ENCODE peak calls at places on chromosomes 4 and X, in nine cellular contexts. One of them, this sample, is unnamed.

GRCh38 chr4:25795566-25796454 is 67.0 kb downstream of the SEL1L3 start:
- DNase-seq in NCI-H1105 treated with DMSO at 0.1 percent for 48 hours: no peak
- DNase-seq in GM03348: peak; percentile 88
- DNase-seq in NCI-H1417 treated with DMSO at 0.1 percent for 48 hours: no peak
- DNase-seq in stimulated activated CD4-positive, alpha-beta T cell treated with anti-CD3 and anti-CD28 coated beads, Interleukin-2, amount 100 ng/mL, for 48 hours: no peak
- DNase-seq in WTC11: peak; percentile 64
- DNase-seq in Right ventricle myocardium inferior: no peak
- DNase-seq in MCF 10A: peak; percentile 28
- DNase-seq in A549: no peak
- DNase-seq in this sample: no peak

GRCh38 chr4:133147365-133147821 is 1.7 kb upstream of the PCDH10 start:
- DNase-seq in A549: no peak
- DNase-seq in WTC11: no peak
- DNase-seq in Right ventricle myocardium inferior: no peak
- DNase-seq in MCF 10A: no peak
- DNase-seq in NCI-H1105 treated with DMSO at 0.1 percent for 48 hours: peak; percentile 39
- DNase-seq in NCI-H1417 treated with DMSO at 0.1 percent for 48 hours: no peak
- DNase-seq in stimulated activated CD4-positive, alpha-beta T cell treated with anti-CD3 and anti-CD28 coated beads, Interleukin-2, amount 100 ng/mL, for 48 hours: no peak
- DNase-seq in GM03348: no peak
- DNase-seq in this sample: no peak

GRCh38 chr4:160319221-160319867 is 1216.5 kb downstream of the RAPGEF2 start:
- DNase-seq in A549: peak; percentile 73
- DNase-seq in GM03348: no peak
- DNase-seq in Right ventricle myocardium inferior: no peak
- DNase-seq in NCI-H1417 treated with DMSO at 0.1 percent for 48 hours: no peak
- DNase-seq in NCI-H1105 treated with DMSO at 0.1 percent for 48 hours: no peak
- DNase-seq in MCF 10A: peak; percentile 95
- DNase-seq in stimulated activated CD4-positive, alpha-beta T cell treated with anti-CD3 and anti-CD28 coated beads, Interleukin-2, amount 100 ng/mL, for 48 hours: no peak
- DNase-seq in WTC11: no peak
- DNase-seq in this sample: no peak

GRCh38 chrX:76915836-76916235 is 488.3 kb downstream of the MAGEE1 start:
- DNase-seq in stimulated activated CD4-positive, alpha-beta T cell treated with anti-CD3 and anti-CD28 coated beads, Interleukin-2, amount 100 ng/mL, for 48 hours: no peak
- DNase-seq in GM03348: no peak
- DNase-seq in MCF 10A: no peak
- DNase-seq in A549: no peak
- DNase-seq in WTC11: no peak
- DNase-seq in Right ventricle myocardium inferior: no peak
- DNase-seq in NCI-H1417 treated with DMSO at 0.1 percent for 48 hours: no peak
- DNase-seq in NCI-H1105 treated with DMSO at 0.1 percent for 48 hours: no peak
- DNase-seq in this sample: no peak

GRCh38 chr4:169397762-169398161 is 127.0 kb upstream of the SH3RF1 start:
- DNase-seq in Right ventricle myocardium inferior: no peak
- DNase-seq in WTC11: no peak
- DNase-seq in A549: no peak
- DNase-seq in NCI-H1105 treated with DMSO at 0.1 percent for 48 hours: peak; percentile 14
- DNase-seq in MCF 10A: peak; percentile 44
- DNase-seq in stimulated activated CD4-positive, alpha-beta T cell treated with anti-CD3 and anti-CD28 coated beads, Interleukin-2, amount 100 ng/mL, for 48 hours: no peak
- DNase-seq in GM03348: no peak
- DNase-seq in NCI-H1417 treated with DMSO at 0.1 percent for 48 hours: no peak
- DNase-seq in this sample: no peak

GRCh38 chrX:58025979-58026378 is 115.7 kb upstream of the ZXDA start:
- DNase-seq in A549: peak; percentile 6
- DNase-seq in WTC11: peak; percentile 9
- DNase-seq in stimulated activated CD4-positive, alpha-beta T cell treated with anti-CD3 and anti-CD28 coated beads, Interleukin-2, amount 100 ng/mL, for 48 hours: peak; percentile 12
- DNase-seq in NCI-H1417 treated with DMSO at 0.1 percent for 48 hours: peak; percentile 6
- DNase-seq in NCI-H1105 treated with DMSO at 0.1 percent for 48 hours: peak; percentile 42
- DNase-seq in Right ventricle myocardium inferior: no peak
- DNase-seq in MCF 10A: peak; percentile 52
- DNase-seq in GM03348: peak; percentile 2
- DNase-seq in this sample: no peak

GRCh38 chr4:2831611-2832308 is 11.9 kb upstream of the ADD1 start:
- DNase-seq in Right ventricle myocardium inferior: peak; percentile 49
- DNase-seq in NCI-H1417 treated with DMSO at 0.1 percent for 48 hours: no peak
- DNase-seq in A549: no peak
- DNase-seq in stimulated activated CD4-positive, alpha-beta T cell treated with anti-CD3 and anti-CD28 coated beads, Interleukin-2, amount 100 ng/mL, for 48 hours: no peak
- DNase-seq in MCF 10A: no peak
- DNase-seq in GM03348: no peak
- DNase-seq in NCI-H1105 treated with DMSO at 0.1 percent for 48 hours: no peak
- DNase-seq in WTC11: no peak
- DNase-seq in this sample: no peak

GRCh38 chrX:129461801-129462456 is 61.4 kb downstream of the SMARCA1 start:
- DNase-seq in MCF 10A: no peak
- DNase-seq in A549: no peak
- DNase-seq in WTC11: no peak
- DNase-seq in GM03348: no peak
- DNase-seq in NCI-H1417 treated with DMSO at 0.1 percent for 48 hours: no peak
- DNase-seq in NCI-H1105 treated with DMSO at 0.1 percent for 48 hours: no peak
- DNase-seq in Right ventricle myocardium inferior: no peak
- DNase-seq in stimulated activated CD4-positive, alpha-beta T cell treated with anti-CD3 and anti-CD28 coated beads, Interleukin-2, amount 100 ng/mL, for 48 hours: no peak
- DNase-seq in this sample: no peak

GRCh38 chr4:103018391-103019318 is 850 bp downstream of the SLC9B1 start:
- DNase-seq in GM03348: peak; percentile 52
- DNase-seq in Right ventricle myocardium inferior: no peak
- DNase-seq in A549: peak; percentile 10
- DNase-seq in NCI-H1105 treated with DMSO at 0.1 percent for 48 hours: peak; percentile 9
- DNase-seq in stimulated activated CD4-positive, alpha-beta T cell treated with anti-CD3 and anti-CD28 coated beads, Interleukin-2, amount 100 ng/mL, for 48 hours: peak; percentile 1
- DNase-seq in WTC11: no peak
- DNase-seq in NCI-H1417 treated with DMSO at 0.1 percent for 48 hours: no peak
- DNase-seq in MCF 10A: no peak
- DNase-seq in this sample: no peak

GRCh38 chrX:18793601-18794089 is 86.2 kb downstream of the PPEF1 start:
- DNase-seq in GM03348: no peak
- DNase-seq in NCI-H1417 treated with DMSO at 0.1 percent for 48 hours: no peak
- DNase-seq in WTC11: peak; percentile 8
- DNase-seq in Right ventricle myocardium inferior: no peak
- DNase-seq in MCF 10A: peak; percentile 11
- DNase-seq in A549: peak; percentile 18
- DNase-seq in stimulated activated CD4-positive, alpha-beta T cell treated with anti-CD3 and anti-CD28 coated beads, Interleukin-2, amount 100 ng/mL, for 48 hours: no peak
- DNase-seq in NCI-H1105 treated with DMSO at 0.1 percent for 48 hours: peak; percentile 19
- DNase-seq in this sample: no peak

GRCh38 chr4:77047037-77047436 is 28.8 kb downstream of the CCNI start:
- DNase-seq in Right ventricle myocardium inferior: no peak
- DNase-seq in stimulated activated CD4-positive, alpha-beta T cell treated with anti-CD3 and anti-CD28 coated beads, Interleukin-2, amount 100 ng/mL, for 48 hours: no peak
- DNase-seq in NCI-H1105 treated with DMSO at 0.1 percent for 48 hours: no peak
- DNase-seq in WTC11: no peak
- DNase-seq in MCF 10A: peak; percentile 18
- DNase-seq in A549: peak; percentile 3
- DNase-seq in NCI-H1417 treated with DMSO at 0.1 percent for 48 hours: no peak
- DNase-seq in GM03348: no peak
- DNase-seq in this sample: no peak

GRCh38 chr4:106266201-106266600 is 49.8 kb downstream of the TBCK start:
- DNase-seq in NCI-H1417 treated with DMSO at 0.1 percent for 48 hours: no peak
- DNase-seq in NCI-H1105 treated with DMSO at 0.1 percent for 48 hours: peak; percentile 27
- DNase-seq in A549: peak; percentile 2
- DNase-seq in Right ventricle myocardium inferior: no peak
- DNase-seq in WTC11: no peak
- DNase-seq in stimulated activated CD4-positive, alpha-beta T cell treated with anti-CD3 and anti-CD28 coated beads, Interleukin-2, amount 100 ng/mL, for 48 hours: no peak
- DNase-seq in MCF 10A: peak; percentile 52
- DNase-seq in GM03348: peak; percentile 41
- DNase-seq in this sample: no peak

GRCh38 chr4:65921180-65921579 is 250.9 kb upstream of the EPHA5 start:
- DNase-seq in stimulated activated CD4-positive, alpha-beta T cell treated with anti-CD3 and anti-CD28 coated beads, Interleukin-2, amount 100 ng/mL, for 48 hours: no peak
- DNase-seq in GM03348: no peak
- DNase-seq in A549: no peak
- DNase-seq in MCF 10A: no peak
- DNase-seq in WTC11: no peak
- DNase-seq in Right ventricle myocardium inferior: no peak
- DNase-seq in NCI-H1417 treated with DMSO at 0.1 percent for 48 hours: no peak
- DNase-seq in NCI-H1105 treated with DMSO at 0.1 percent for 48 hours: no peak
- DNase-seq in this sample: no peak

GRCh38 chr4:20394471-20394870 is 142.8 kb downstream of the SLIT2 start:
- DNase-seq in MCF 10A: no peak
- DNase-seq in Right ventricle myocardium inferior: no peak
- DNase-seq in GM03348: no peak
- DNase-seq in stimulated activated CD4-positive, alpha-beta T cell treated with anti-CD3 and anti-CD28 coated beads, Interleukin-2, amount 100 ng/mL, for 48 hours: no peak
- DNase-seq in NCI-H1417 treated with DMSO at 0.1 percent for 48 hours: peak; percentile 87
- DNase-seq in A549: no peak
- DNase-seq in NCI-H1105 treated with DMSO at 0.1 percent for 48 hours: no peak
- DNase-seq in WTC11: no peak
- DNase-seq in this sample: no peak

GRCh38 chrX:39845289-39845688 is 252.5 kb downstream of the BCOR start:
- DNase-seq in A549: no peak
- DNase-seq in NCI-H1105 treated with DMSO at 0.1 percent for 48 hours: no peak
- DNase-seq in MCF 10A: no peak
- DNase-seq in NCI-H1417 treated with DMSO at 0.1 percent for 48 hours: no peak
- DNase-seq in Right ventricle myocardium inferior: no peak
- DNase-seq in GM03348: no peak
- DNase-seq in stimulated activated CD4-positive, alpha-beta T cell treated with anti-CD3 and anti-CD28 coated beads, Interleukin-2, amount 100 ng/mL, for 48 hours: no peak
- DNase-seq in WTC11: no peak
- DNase-seq in this sample: no peak

GRCh38 chr4:139243448-139244365 is 36.3 kb downstream of the MGARP start:
- DNase-seq in MCF 10A: peak; percentile 98
- DNase-seq in Right ventricle myocardium inferior: no peak
- DNase-seq in NCI-H1417 treated with DMSO at 0.1 percent for 48 hours: no peak
- DNase-seq in WTC11: no peak
- DNase-seq in NCI-H1105 treated with DMSO at 0.1 percent for 48 hours: no peak
- DNase-seq in A549: no peak
- DNase-seq in stimulated activated CD4-positive, alpha-beta T cell treated with anti-CD3 and anti-CD28 coated beads, Interleukin-2, amount 100 ng/mL, for 48 hours: no peak
- DNase-seq in GM03348: peak; percentile 85
- DNase-seq in this sample: no peak

GRCh38 chrX:378443-378842 is 8.3 kb downstream of the PPP2R3B start:
- DNase-seq in Right ventricle myocardium inferior: no peak
- DNase-seq in NCI-H1105 treated with DMSO at 0.1 percent for 48 hours: no peak
- DNase-seq in stimulated activated CD4-positive, alpha-beta T cell treated with anti-CD3 and anti-CD28 coated beads, Interleukin-2, amount 100 ng/mL, for 48 hours: no peak
- DNase-seq in MCF 10A: no peak
- DNase-seq in NCI-H1417 treated with DMSO at 0.1 percent for 48 hours: no peak
- DNase-seq in A549: no peak
- DNase-seq in WTC11: no peak
- DNase-seq in GM03348: no peak
- DNase-seq in this sample: no peak

GRCh38 chrX:85504381-85504780 is 124.9 kb upstream of the POF1B start:
- DNase-seq in A549: no peak
- DNase-seq in MCF 10A: peak; percentile 0
- DNase-seq in GM03348: no peak
- DNase-seq in NCI-H1105 treated with DMSO at 0.1 percent for 48 hours: no peak
- DNase-seq in NCI-H1417 treated with DMSO at 0.1 percent for 48 hours: no peak
- DNase-seq in Right ventricle myocardium inferior: no peak
- DNase-seq in WTC11: no peak
- DNase-seq in stimulated activated CD4-positive, alpha-beta T cell treated with anti-CD3 and anti-CD28 coated beads, Interleukin-2, amount 100 ng/mL, for 48 hours: no peak
- DNase-seq in this sample: no peak

GRCh38 chr4:2245787-2246275 is 3.9 kb upstream of the HAUS3 start:
- DNase-seq in A549: no peak
- DNase-seq in WTC11: no peak
- DNase-seq in GM03348: no peak
- DNase-seq in NCI-H1105 treated with DMSO at 0.1 percent for 48 hours: no peak
- DNase-seq in stimulated activated CD4-positive, alpha-beta T cell treated with anti-CD3 and anti-CD28 coated beads, Interleukin-2, amount 100 ng/mL, for 48 hours: no peak
- DNase-seq in MCF 10A: no peak
- DNase-seq in NCI-H1417 treated with DMSO at 0.1 percent for 48 hours: no peak
- DNase-seq in Right ventricle myocardium inferior: no peak
- DNase-seq in this sample: no peak

GRCh38 chr4:105186701-105187158 is 40.1 kb downstream of the TET2 start:
- DNase-seq in NCI-H1105 treated with DMSO at 0.1 percent for 48 hours: no peak
- DNase-seq in GM03348: peak; percentile 8
- DNase-seq in stimulated activated CD4-positive, alpha-beta T cell treated with anti-CD3 and anti-CD28 coated beads, Interleukin-2, amount 100 ng/mL, for 48 hours: no peak
- DNase-seq in WTC11: no peak
- DNase-seq in A549: no peak
- DNase-seq in MCF 10A: peak; percentile 51
- DNase-seq in NCI-H1417 treated with DMSO at 0.1 percent for 48 hours: no peak
- DNase-seq in Right ventricle myocardium inferior: no peak
- DNase-seq in this sample: no peak

GRCh38 chr4:73653695-73654106 is 33.5 kb upstream of the RASSF6 start:
- DNase-seq in GM03348: peak; percentile 65
- DNase-seq in WTC11: no peak
- DNase-seq in NCI-H1417 treated with DMSO at 0.1 percent for 48 hours: peak; percentile 75
- DNase-seq in stimulated activated CD4-positive, alpha-beta T cell treated with anti-CD3 and anti-CD28 coated beads, Interleukin-2, amount 100 ng/mL, for 48 hours: no peak
- DNase-seq in NCI-H1105 treated with DMSO at 0.1 percent for 48 hours: peak; percentile 86
- DNase-seq in Right ventricle myocardium inferior: no peak
- DNase-seq in A549: peak; percentile 34
- DNase-seq in MCF 10A: peak; percentile 71
- DNase-seq in this sample: peak; percentile 65

GRCh38 chr4:83947811-83948210 is 411.9 kb downstream of the GPAT3 start:
- DNase-seq in NCI-H1105 treated with DMSO at 0.1 percent for 48 hours: no peak
- DNase-seq in stimulated activated CD4-positive, alpha-beta T cell treated with anti-CD3 and anti-CD28 coated beads, Interleukin-2, amount 100 ng/mL, for 48 hours: no peak
- DNase-seq in Right ventricle myocardium inferior: no peak
- DNase-seq in A549: no peak
- DNase-seq in WTC11: no peak
- DNase-seq in MCF 10A: no peak
- DNase-seq in GM03348: no peak
- DNase-seq in NCI-H1417 treated with DMSO at 0.1 percent for 48 hours: no peak
- DNase-seq in this sample: no peak

GRCh38 chr4:83011779-83012630 is 1.4 kb upstream of the LIN54 start:
- DNase-seq in WTC11: peak; percentile 33
- DNase-seq in NCI-H1417 treated with DMSO at 0.1 percent for 48 hours: no peak
- DNase-seq in GM03348: no peak
- DNase-seq in stimulated activated CD4-positive, alpha-beta T cell treated with anti-CD3 and anti-CD28 coated beads, Interleukin-2, amount 100 ng/mL, for 48 hours: peak; percentile 15
- DNase-seq in NCI-H1105 treated with DMSO at 0.1 percent for 48 hours: peak; percentile 18
- DNase-seq in Right ventricle myocardium inferior: peak; percentile 74
- DNase-seq in A549: no peak
- DNase-seq in MCF 10A: peak; percentile 39
- DNase-seq in this sample: no peak

GRCh38 chr4:37605843-37606565 is 80.2 kb downstream of the RELL1 start:
- DNase-seq in NCI-H1105 treated with DMSO at 0.1 percent for 48 hours: no peak
- DNase-seq in MCF 10A: no peak
- DNase-seq in stimulated activated CD4-positive, alpha-beta T cell treated with anti-CD3 and anti-CD28 coated beads, Interleukin-2, amount 100 ng/mL, for 48 hours: no peak
- DNase-seq in NCI-H1417 treated with DMSO at 0.1 percent for 48 hours: no peak
- DNase-seq in Right ventricle myocardium inferior: no peak
- DNase-seq in A549: no peak
- DNase-seq in GM03348: no peak
- DNase-seq in WTC11: no peak
- DNase-seq in this sample: no peak

GRCh38 chr4:74374561-74375327 is 9.8 kb downstream of the EREG start:
- DNase-seq in GM03348: peak; percentile 75
- DNase-seq in NCI-H1417 treated with DMSO at 0.1 percent for 48 hours: no peak
- DNase-seq in MCF 10A: peak; percentile 100
- DNase-seq in stimulated activated CD4-positive, alpha-beta T cell treated with anti-CD3 and anti-CD28 coated beads, Interleukin-2, amount 100 ng/mL, for 48 hours: no peak
- DNase-seq in Right ventricle myocardium inferior: peak; percentile 53
- DNase-seq in NCI-H1105 treated with DMSO at 0.1 percent for 48 hours: no peak
- DNase-seq in WTC11: no peak
- DNase-seq in A549: peak; percentile 72
- DNase-seq in this sample: no peak

GRCh38 chr4:38869511-38869910 is 1.9 kb downstream of the FAM114A1 start:
- DNase-seq in WTC11: no peak
- DNase-seq in NCI-H1105 treated with DMSO at 0.1 percent for 48 hours: no peak
- DNase-seq in stimulated activated CD4-positive, alpha-beta T cell treated with anti-CD3 and anti-CD28 coated beads, Interleukin-2, amount 100 ng/mL, for 48 hours: no peak
- DNase-seq in MCF 10A: no peak
- DNase-seq in Right ventricle myocardium inferior: no peak
- DNase-seq in GM03348: peak; percentile 26
- DNase-seq in A549: no peak
- DNase-seq in NCI-H1417 treated with DMSO at 0.1 percent for 48 hours: no peak
- DNase-seq in this sample: no peak

GRCh38 chrX:54029543-54030143 is 14.6 kb downstream of the PHF8 start:
- DNase-seq in NCI-H1105 treated with DMSO at 0.1 percent for 48 hours: peak; percentile 88
- DNase-seq in GM03348: no peak
- DNase-seq in stimulated activated CD4-positive, alpha-beta T cell treated with anti-CD3 and anti-CD28 coated beads, Interleukin-2, amount 100 ng/mL, for 48 hours: no peak
- DNase-seq in A549: no peak
- DNase-seq in Right ventricle myocardium inferior: no peak
- DNase-seq in MCF 10A: peak; percentile 51
- DNase-seq in NCI-H1417 treated with DMSO at 0.1 percent for 48 hours: no peak
- DNase-seq in WTC11: no peak
- DNase-seq in this sample: peak; percentile 35

GRCh38 chr4:1602621-1603412 is 81.3 kb downstream of the FAM53A start:
- DNase-seq in A549: no peak
- DNase-seq in NCI-H1105 treated with DMSO at 0.1 percent for 48 hours: no peak
- DNase-seq in NCI-H1417 treated with DMSO at 0.1 percent for 48 hours: no peak
- DNase-seq in MCF 10A: no peak
- DNase-seq in WTC11: no peak
- DNase-seq in Right ventricle myocardium inferior: peak; percentile 47
- DNase-seq in stimulated activated CD4-positive, alpha-beta T cell treated with anti-CD3 and anti-CD28 coated beads, Interleukin-2, amount 100 ng/mL, for 48 hours: no peak
- DNase-seq in GM03348: no peak
- DNase-seq in this sample: no peak

GRCh38 chr4:76200771-76201224 is 12.8 kb downstream of the SCARB2 start:
- DNase-seq in Right ventricle myocardium inferior: no peak
- DNase-seq in MCF 10A: no peak
- DNase-seq in GM03348: no peak
- DNase-seq in NCI-H1105 treated with DMSO at 0.1 percent for 48 hours: no peak
- DNase-seq in NCI-H1417 treated with DMSO at 0.1 percent for 48 hours: no peak
- DNase-seq in stimulated activated CD4-positive, alpha-beta T cell treated with anti-CD3 and anti-CD28 coated beads, Interleukin-2, amount 100 ng/mL, for 48 hours: no peak
- DNase-seq in WTC11: no peak
- DNase-seq in A549: no peak
- DNase-seq in this sample: no peak

GRCh38 chr4:128517096-128517738 is 229.6 kb upstream of the PGRMC2 start:
- DNase-seq in stimulated activated CD4-positive, alpha-beta T cell treated with anti-CD3 and anti-CD28 coated beads, Interleukin-2, amount 100 ng/mL, for 48 hours: no peak
- DNase-seq in MCF 10A: peak; percentile 65
- DNase-seq in GM03348: peak; percentile 23
- DNase-seq in A549: no peak
- DNase-seq in NCI-H1105 treated with DMSO at 0.1 percent for 48 hours: no peak
- DNase-seq in NCI-H1417 treated with DMSO at 0.1 percent for 48 hours: no peak
- DNase-seq in Right ventricle myocardium inferior: no peak
- DNase-seq in WTC11: no peak
- DNase-seq in this sample: no peak

GRCh38 chr4:1500966-1501753 is 94.9 kb upstream of the NKX1-1 start:
- DNase-seq in MCF 10A: no peak
- DNase-seq in Right ventricle myocardium inferior: peak; percentile 56
- DNase-seq in GM03348: no peak
- DNase-seq in WTC11: no peak
- DNase-seq in NCI-H1105 treated with DMSO at 0.1 percent for 48 hours: no peak
- DNase-seq in stimulated activated CD4-positive, alpha-beta T cell treated with anti-CD3 and anti-CD28 coated beads, Interleukin-2, amount 100 ng/mL, for 48 hours: no peak
- DNase-seq in NCI-H1417 treated with DMSO at 0.1 percent for 48 hours: no peak
- DNase-seq in A549: no peak
- DNase-seq in this sample: no peak

This sample was measured in NCI-H2081 treated with DMSO at 0.1 percent for 48 hours.